ENCODE peak calls at places on chromosomes 13 and 19, in ten cellular contexts. S, J, I, F, G, V, U, W, R and O are unnamed samples.

GRCh38 chr13:25659091-25659502 is 287.3 kb downstream of the ATP8A2 start:
- DNase-seq in I (peak), U (no peak), R (no peak), F (no peak), W (no peak), V (no peak), G (no peak), S (no peak), J (no peak), O (peak)

GRCh38 chr19:30664358-30665058 is 292.3 kb downstream of the ZNF536 start:
- DNase-seq in J (no peak), R (peak), U (no peak), S (no peak), V (no peak), F (peak), G (no peak), I (no peak), W (no peak), O (no peak)

GRCh38 chr19:19635313-19635702 is 7.3 kb upstream of the LPAR2 start:
- DNase-seq in I (no peak), F (peak), U (no peak), J (no peak), W (no peak), S (no peak), R (no peak), V (no peak), G (no peak), O (no peak)

GRCh38 chr19:42233106-42233505 is 9.3 kb downstream of the GSK3A start:
- DNase-seq in I (no peak), F (no peak), U (no peak), V (no peak), J (no peak), S (no peak), W (no peak), G (no peak), R (no peak), O (no peak)

GRCh38 chr19:2557093-2557440 is 81.1 kb downstream of the GADD45B start:
- DNase-seq in J (no peak), I (no peak), G (no peak), R (no peak), F (no peak), S (no peak), W (no peak), V (no peak), U (no peak), O (no peak)

GRCh38 chr19:13574933-13575332 is 68.7 kb upstream of the CACNA1A start:
- DNase-seq in G (no peak), W (no peak), I (no peak), U (no peak), V (no peak), S (no peak), J (no peak), R (no peak), F (peak), O (no peak)

GRCh38 chr19:40235238-40236025 is 8.9 kb upstream of the CCNP start:
- DNase-seq in I (no peak), U (no peak), F (peak), J (no peak), W (no peak), S (no peak), G (no peak), R (no peak), V (no peak), O (no peak)

GRCh38 chr13:33140161-33140560 is 123.9 kb downstream of the KL start:
- DNase-seq in I (peak), V (no peak), J (no peak), G (no peak), S (no peak), R (no peak), U (no peak), W (no peak), F (no peak), O (no peak)

GRCh38 chr13:112213467-112214245 is 146.7 kb downstream of the SOX1 start:
- DNase-seq in F (peak), U (no peak), R (no peak), W (no peak), S (peak), G (no peak), I (no peak), V (no peak), J (no peak), O (no peak)

GRCh38 chr13:63209330-63210017 is 1793.8 kb upstream of the PCDH20 start:
- DNase-seq in W (no peak), U (no peak), F (no peak), V (no peak), R (no peak), I (no peak), G (no peak), S (no peak), J (no peak), O (peak)

GRCh38 chr13:41139296-41139966 is 6.8 kb upstream of the KBTBD6 start:
- DNase-seq in F (no peak), R (no peak), V (no peak), I (no peak), J (no peak), S (no peak), W (no peak), G (no peak), U (peak), O (peak)

GRCh38 chr19:34274284-34274826 is 20.0 kb downstream of the GARRE1 start:
- DNase-seq in W (no peak), F (no peak), J (no peak), R (no peak), U (no peak), S (no peak), I (no peak), V (no peak), G (no peak), O (peak)

GRCh38 chr19:41324921-41325639 is 15.1 kb downstream of the CCDC97 start:
- DNase-seq in R (no peak), W (no peak), I (no peak), S (no peak), F (peak), V (peak), G (peak), U (peak), J (no peak), O (peak)

GRCh38 chr19:2215281-2215751 is 20.8 kb downstream of the PLEKHJ1 start:
- DNase-seq in S (no peak), I (no peak), R (no peak), U (no peak), V (no peak), W (no peak), F (peak), G (no peak), J (peak), O (no peak)

GRCh38 chr13:79385694-79386093 is 20.4 kb downstream of the RBM26 start:
- DNase-seq in W (no peak), R (no peak), V (no peak), S (no peak), I (no peak), F (no peak), J (no peak), G (no peak), U (peak), O (no peak)

GRCh38 chr13:35162420-35162819 is 220.3 kb downstream of the NBEA start:
- DNase-seq in W (no peak), J (no peak), R (no peak), F (no peak), S (no peak), U (no peak), G (no peak), V (no peak), I (no peak), O (no peak)

GRCh38 chr19:39409886-39410619 is 2.4 kb upstream of the PLEKHG2 start:
- DNase-seq in F (peak), G (no peak), I (peak), S (peak), W (no peak), J (peak), U (no peak), V (peak), R (no peak), O (peak)

GRCh38 chr19:9757544-9758501 is 10.7 kb downstream of the ZNF846 start:
- DNase-seq in F (no peak), R (no peak), J (no peak), G (no peak), S (no peak), I (no peak), V (no peak), U (no peak), W (no peak), O (peak)

GRCh38 chr19:55113570-55114039 is 3.8 kb downstream of the PPP1R12C start:
- DNase-seq in W (no peak), V (peak), G (peak), R (no peak), F (peak), I (no peak), J (no peak), S (no peak), U (no peak), O (peak)

GRCh38 chr19:54707932-54708331 is 16.3 kb upstream of the KIR3DL3 start:
- DNase-seq in F (peak), I (no peak), W (no peak), V (no peak), G (no peak), R (no peak), S (no peak), J (no peak), U (no peak), O (no peak)

GRCh38 chr19:10295305-10295846 is 5.6 kb downstream of the ICAM5 start:
- DNase-seq in G (no peak), S (no peak), J (peak), W (no peak), U (no peak), F (peak), R (no peak), I (no peak), V (no peak), O (no peak)

GRCh38 chr13:106178816-106179215 is 356.6 kb downstream of the EFNB2 start:
- DNase-seq in U (no peak), R (no peak), S (no peak), I (no peak), J (no peak), F (no peak), W (no peak), V (no peak), G (no peak), O (no peak)

GRCh38 chr13:33931397-33931987 is 113.5 kb downstream of the RFC3 start:
- DNase-seq in J (no peak), R (no peak), I (peak), V (no peak), W (peak), G (no peak), S (peak), F (no peak), U (peak), O (peak)

GRCh38 chr13:36819811-36820140 is 754 bp downstream of the RFXAP start:
- DNase-seq in J (no peak), W (no peak), R (no peak), S (no peak), I (peak), G (no peak), F (no peak), U (peak), V (no peak), O (peak)

GRCh38 chr13:44396963-44397580 is 23.4 kb downstream of the SERP2 start:
- DNase-seq in W (no peak), S (no peak), G (peak), V (no peak), F (no peak), I (no peak), J (no peak), R (no peak), U (no peak), O (peak)

GRCh38 chr19:39166571-39167391 is 30.0 kb upstream of the NCCRP1 start:
- DNase-seq in U (no peak), G (no peak), I (no peak), W (no peak), V (peak), F (peak), R (no peak), J (no peak), S (peak), O (no peak)

GRCh38 chr13:81012031-81012430 is 671.1 kb upstream of the SPRY2 start:
- DNase-seq in V (no peak), F (no peak), I (no peak), W (no peak), R (no peak), S (no peak), U (no peak), J (no peak), G (no peak), O (no peak)

GRCh38 chr19:13748169-13748884 is 16.0 kb upstream of the MRI1 start:
- DNase-seq in R (no peak), S (no peak), W (no peak), F (no peak), V (no peak), J (no peak), U (peak), I (no peak), G (peak), O (peak)

GRCh38 chr13:72638059-72638815 is 89.2 kb downstream of the MZT1 start:
- DNase-seq in U (peak), S (no peak), V (no peak), G (peak), I (no peak), F (no peak), J (no peak), R (no peak), W (no peak), O (no peak)

GRCh38 chr13:23715762-23716235 is 145.6 kb downstream of the TNFRSF19 start:
- DNase-seq in V (no peak), R (no peak), I (no peak), J (no peak), F (no peak), W (no peak), S (no peak), G (no peak), U (peak), O (no peak)

GRCh38 chr19:42361545-42361910 is 28.6 kb downstream of the CNFN start:
- DNase-seq in R (no peak), U (no peak), G (no peak), W (no peak), V (no peak), S (no peak), I (no peak), J (no peak), F (no peak), O (no peak)

GRCh38 chr19:50414850-50415660 is 3.7 kb upstream of the SPIB start:
- DNase-seq in V (peak), G (no peak), J (peak), W (peak), S (no peak), F (peak), R (no peak), U (peak), I (peak), O (peak)

GRCh38 chr13:32135655-32136054 is 104.1 kb downstream of the FRY start:
- DNase-seq in J (no peak), W (no peak), V (no peak), I (no peak), R (no peak), G (peak), S (no peak), F (no peak), U (no peak), O (peak)

GRCh38 chr13:21637296-21637695 is 33.3 kb upstream of the MICU2 start:
- DNase-seq in J (no peak), S (peak), I (no peak), U (peak), R (no peak), F (peak), V (no peak), G (peak), W (no peak), O (peak)